ENCODE peak calls at places on chromosomes 5 and 9, in four cellular contexts. B is Peyer's patch, Q is AG09309, Y is body of pancreas. V is an unnamed sample.

GRCh38 chr9:36896296-36896695 is 137.8 kb downstream of the PAX5 start:
- DNase-seq in Q (no peak), B (no peak), Y (peak), V (no peak)

GRCh38 chr9:75814667-75815066 is 75.8 kb upstream of the PCSK5 start:
- DNase-seq in Q (no peak), Y (no peak), B (no peak), V (no peak)

GRCh38 chr5:31485376-31486207 is 46.3 kb downstream of the DROSHA start:
- DNase-seq in Y (no peak), B (no peak), Q (no peak), V (no peak)

GRCh38 chr5:34474573-34475021 is 181.5 kb upstream of the RAI14 start:
- DNase-seq in Y (peak), B (no peak), Q (peak), V (no peak)

GRCh38 chr5:119049824-119050449 is 20.9 kb upstream of the DMXL1 start:
- DNase-seq in B (no peak), Y (no peak), Q (peak), V (no peak)

GRCh38 chr5:103057208-103058130 is 62.5 kb downstream of the GIN1 start:
- DNase-seq in Y (no peak), Q (no peak), B (no peak), V (peak)

GRCh38 chr5:5755888-5756287 is 333.4 kb downstream of the ICE1 start:
- DNase-seq in Q (no peak), B (no peak), Y (no peak), V (no peak)

GRCh38 chr5:111968459-111968858 is 211.5 kb upstream of the NREP start:
- DNase-seq in Y (no peak), Q (no peak), B (no peak), V (no peak)

GRCh38 chr5:59178482-59178881 is 595.6 kb downstream of the RAB3C start:
- DNase-seq in B (no peak), Q (no peak), Y (no peak), V (no peak)

GRCh38 chr5:6480133-6481051 is 31.7 kb downstream of the UBE2QL1 start:
- DNase-seq in B (no peak), Y (no peak), Q (no peak), V (no peak)

GRCh38 chr9:80157128-80157527 is 585.4 kb downstream of the TLE4 start:
- DNase-seq in Q (no peak), B (no peak), Y (no peak), V (no peak)

GRCh38 chr9:80156262-80156661 is 584.5 kb downstream of the TLE4 start:
- DNase-seq in Q (no peak), B (no peak), Y (no peak), V (no peak)

GRCh38 chr9:80158150-80158549 is 586.4 kb downstream of the TLE4 start:
- DNase-seq in Q (no peak), B (no peak), Y (no peak), V (no peak)

GRCh38 chr9:80157561-80157983 is 585.8 kb downstream of the TLE4 start:
- DNase-seq in Q (peak), B (no peak), Y (no peak), V (no peak)

DNA sequence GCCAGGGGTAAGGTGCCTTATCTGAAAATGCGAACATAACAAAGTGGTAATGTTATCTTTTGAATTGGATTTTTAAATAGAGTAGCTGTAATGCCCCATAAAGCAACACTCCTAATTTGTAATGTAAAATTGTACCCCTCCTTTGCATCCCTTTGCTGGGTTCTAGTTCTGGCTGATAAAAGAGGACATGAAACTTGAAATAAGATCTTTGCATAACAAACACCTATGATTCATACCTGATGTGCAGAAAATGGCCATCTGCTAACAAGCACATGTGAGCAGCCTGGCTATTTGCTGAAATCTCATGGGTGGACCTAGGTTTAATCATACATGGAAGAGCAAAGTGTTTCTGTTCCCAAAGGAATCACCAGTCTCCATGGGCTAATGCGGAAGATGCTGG is 585.0 kb downstream of the TLE4 start:
- DNase-seq in Q (no peak), Y (no peak), B (no peak), V (no peak)
- H3K4me3 ChIP-seq in Q (no peak), Y (no peak), B (no peak), V (no peak)

GRCh38 chr5:132752581-132753125 is 5.4 kb downstream of the CCNI2 start:
- DNase-seq in Y (no peak), Q (no peak), B (no peak), V (no peak)

GRCh38 chr5:132756542-132756941 is 9.3 kb downstream of the CCNI2 start:
- DNase-seq in Q (no peak), Y (no peak), B (no peak), V (no peak)

GRCh38 chr5:132753135-132753987 is 6.1 kb downstream of the CCNI2 start:
- DNase-seq in Y (peak), Q (no peak), B (no peak), V (no peak)

GRCh38 chr5:132754111-132754510 is 6.9 kb downstream of the CCNI2 start:
- DNase-seq in B (no peak), Y (no peak), Q (no peak), V (no peak)

GRCh38 chr5:132754947-132755346 is 7.7 kb downstream of the CCNI2 start:
- DNase-seq in B (no peak), Q (no peak), Y (no peak), V (no peak)
- TF ChIP-seq CTCF in B (peak), Q (peak), Y (no peak), V (peak)

GRCh38 chr5:150131978-150132694 is 23.5 kb downstream of the PDGFRB start:
- DNase-seq in Y (no peak), Q (no peak), B (no peak), V (no peak)

GRCh38 chr5:150129813-150130492 is 25.7 kb downstream of the PDGFRB start:
- DNase-seq in B (peak), Q (no peak), Y (peak), V (no peak)

GRCh38 chr5:150132740-150133139 is 22.9 kb downstream of the PDGFRB start:
- DNase-seq in Y (no peak), Q (no peak), B (no peak), V (no peak)

GRCh38 chr5:150130493-150130922 is 25.1 kb downstream of the PDGFRB start:
- DNase-seq in Y (no peak), B (no peak), Q (no peak), V (no peak)

DNA sequence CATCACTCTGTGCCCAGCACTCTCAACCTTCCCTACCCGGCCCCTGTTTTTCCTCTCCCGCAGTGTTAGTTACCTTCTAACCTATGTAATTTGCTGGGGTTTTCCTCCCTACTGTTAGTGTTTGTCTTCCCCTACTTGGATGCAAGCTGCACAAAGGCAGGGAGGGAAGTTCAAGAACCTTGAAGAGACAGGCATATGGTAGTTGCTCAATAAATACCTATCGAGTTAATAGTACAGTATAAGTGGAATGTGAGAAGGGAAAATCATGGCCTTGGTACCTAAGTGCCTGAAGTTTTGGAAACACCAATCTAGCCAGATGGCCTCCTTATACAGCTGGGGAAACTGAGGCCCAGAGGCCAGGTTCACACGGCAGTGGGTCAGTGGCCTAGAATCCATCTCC is 24.2 kb downstream of the PDGFRB start:
- DNase-seq in Y (no peak), B (no peak), Q (no peak), V (no peak)
- H3K4me3 ChIP-seq in Y (no peak), B (no peak), Q (no peak), V (no peak)

DNA sequence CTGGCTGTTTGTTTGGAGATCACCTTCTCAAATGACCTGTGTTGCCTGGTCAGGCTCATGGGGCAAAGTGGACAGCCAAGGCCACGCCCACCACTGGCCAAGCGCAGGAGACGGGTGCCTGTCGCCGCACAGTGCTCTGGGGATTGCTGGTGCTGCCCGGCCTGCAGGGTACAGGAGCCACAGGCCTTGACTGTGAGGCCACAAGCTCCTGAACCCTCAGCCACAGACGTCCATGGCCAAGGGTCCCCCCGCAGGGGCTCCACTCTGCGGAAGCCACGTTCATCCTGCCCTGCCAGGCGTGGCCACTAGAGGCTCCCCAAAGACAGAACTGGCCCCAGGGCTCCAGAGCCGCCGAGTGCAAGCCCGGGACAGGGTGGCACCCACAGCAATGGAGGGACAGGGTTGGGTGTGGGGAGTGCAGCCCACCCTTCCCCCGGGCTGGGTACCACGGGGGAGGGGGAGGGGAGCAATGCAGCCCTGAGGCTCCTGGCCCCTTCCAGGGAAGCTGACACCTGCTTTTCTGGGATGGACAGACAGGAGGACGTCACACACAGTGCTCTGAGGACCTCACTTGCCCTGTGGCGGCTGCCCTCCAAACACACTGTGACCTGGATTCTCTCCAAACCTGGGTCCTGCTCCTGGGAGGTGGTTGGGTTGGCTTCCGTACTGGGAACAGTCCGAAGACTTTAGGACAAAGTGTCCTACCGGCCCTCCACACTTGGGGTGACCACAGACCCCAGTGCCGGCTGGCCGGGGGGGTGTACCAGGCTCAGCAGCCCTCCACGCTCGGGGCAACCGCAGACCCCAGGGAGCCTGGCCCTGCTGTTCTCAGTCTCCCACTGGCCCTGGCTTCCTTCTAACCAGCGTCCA is 21.5 kb downstream of the TPPP start:
- DNase-seq in Q (no peak), Y (peak), B (peak), V (no peak)
- TF ChIP-seq CTCF in Q (peak), Y (peak), B (peak), V (peak)

GRCh38 chr9:127660886-127661285 is 45.9 kb upstream of the CFAP157 start:
- DNase-seq in B (no peak), Q (no peak), Y (no peak), V (no peak)

GRCh38 chr9:127658431-127658830 is 46.4 kb downstream of the STXBP1 start:
- DNase-seq in Q (no peak), Y (no peak), B (no peak), V (no peak)

GRCh38 chr9:127662617-127663016 is 44.2 kb upstream of the CFAP157 start:
- DNase-seq in Y (no peak), Q (no peak), B (no peak), V (no peak)

GRCh38 chr9:127664324-127664677 is 42.5 kb upstream of the CFAP157 start:
- DNase-seq in B (no peak), Q (no peak), Y (no peak), V (no peak)

GRCh38 chr9:127661342-127661741 is 45.4 kb upstream of the CFAP157 start:
- DNase-seq in B (no peak), Q (no peak), Y (no peak), V (no peak)
- H3K4me3 ChIP-seq in B (no peak), Q (no peak), Y (no peak), V (no peak)

GRCh38 chr5:125413861-125414260 is 667.4 kb upstream of the ZNF608 start:
- DNase-seq in Y (no peak), Q (no peak), B (no peak), V (no peak)

GRCh38 chr5:125410501-125411162 is 664.2 kb upstream of the ZNF608 start:
- DNase-seq in Y (no peak), Q (peak), B (no peak), V (no peak)

GRCh38 chr5:125411163-125412050 is 665.0 kb upstream of the ZNF608 start:
- DNase-seq in B (no peak), Q (no peak), Y (peak), V (no peak)

GRCh38 chr5:125412051-125412560 is 665.7 kb upstream of the ZNF608 start:
- DNase-seq in B (no peak), Q (no peak), Y (no peak), V (no peak)

GRCh38 chr5:125412561-125413535 is 666.4 kb upstream of the ZNF608 start:
- DNase-seq in Q (peak), B (peak), Y (peak), V (peak)
- TF ChIP-seq CTCF in Q (peak), B (peak), Y (no peak), V (peak)

GRCh38 chr9:136331030-136331429 is 3.7 kb downstream of the GPSM1 start:
- DNase-seq in Q (no peak), B (no peak), Y (no peak), V (no peak)
- H3K4me3 ChIP-seq in Q (no peak), B (no peak), Y (no peak), V (no peak)

GRCh38 chr5:61332891-61333350 is 863 bp downstream of the ZSWIM6 start:
- DNase-seq in B (no peak), Q (no peak), Y (peak), V (no peak)

GRCh38 chr5:61330341-61330878 is 1.6 kb upstream of the ZSWIM6 start:
- DNase-seq in B (no peak), Y (peak), Q (no peak), V (no peak)

GRCh38 chr5:61330879-61331406 is 1.1 kb upstream of the ZSWIM6 start:
- DNase-seq in Q (no peak), Y (peak), B (peak), V (no peak)

GRCh38 chr5:61332369-61332745 is 299 bp downstream of the ZSWIM6 start:
- DNase-seq in Q (no peak), Y (peak), B (peak), V (no peak)

DNA sequence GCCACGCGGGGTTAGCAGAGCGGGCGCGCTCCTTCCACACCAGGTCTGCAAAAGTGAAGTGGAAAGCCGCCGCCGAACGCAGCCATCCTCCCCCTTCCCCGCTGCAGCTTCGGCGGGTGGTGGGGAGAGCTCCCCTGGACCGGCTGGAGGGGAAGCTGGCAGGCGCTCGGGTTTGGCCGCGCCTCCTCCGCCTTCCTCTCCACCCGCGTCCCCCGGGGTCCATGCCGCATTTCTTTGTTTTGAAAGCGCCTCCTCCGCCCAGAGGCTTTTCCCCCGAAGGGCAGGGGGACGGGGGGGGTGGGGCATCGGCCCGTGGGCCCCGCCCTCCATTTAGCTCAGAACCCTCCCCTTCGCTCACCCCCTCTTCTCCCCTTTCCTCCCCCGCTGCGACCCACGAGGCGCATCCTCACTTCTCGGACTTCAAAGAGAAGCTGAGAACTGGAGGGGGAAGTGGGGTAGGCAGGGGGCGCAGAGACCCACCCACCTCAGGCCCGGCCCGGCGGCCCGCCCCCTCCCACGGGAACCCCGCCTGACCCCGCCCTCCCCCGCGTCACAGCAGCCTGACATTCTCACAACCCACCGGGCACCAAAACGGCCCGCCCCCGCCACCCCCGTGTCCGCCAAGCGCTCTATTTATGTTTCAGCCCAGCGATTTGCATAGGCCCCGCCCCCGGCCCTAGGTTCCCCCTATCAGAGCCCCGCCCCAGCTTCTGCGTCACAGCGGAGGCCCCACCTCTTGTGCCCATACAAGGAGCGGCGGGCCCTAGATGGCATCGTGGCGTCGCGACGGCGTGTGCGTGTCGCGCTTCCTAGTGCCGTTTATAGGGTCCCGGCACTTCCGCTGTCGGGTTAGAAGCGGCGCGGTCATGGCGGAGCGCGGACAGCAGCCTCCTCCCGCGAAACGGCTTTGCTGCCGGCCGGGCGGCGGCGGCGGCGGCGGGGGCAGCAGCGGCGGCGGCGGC is at the start of gene ZSWIM6:
- DNase-seq in Y (peak), B (peak), Q (peak), V (peak)
- TF ChIP-seq CTCF in Y (no peak), B (no peak), Q (no peak), V (no peak)

V was measured in retinal pigment epithelial cell.